ENCODE peak calls at places on chromosomes 7 and 10, in four cellular contexts. One of them, this sample, is unnamed.

GRCh38 chr10:127398140-127398966 is 150.8 kb upstream of the NPS start:
- DNase-seq in endothelial cell of umbilical vein: peak; percentile 3
- DNase-seq in IMR-90: peak; percentile 73
- DNase-seq in K562: no peak
- DNase-seq in this sample: no peak

GRCh38 chr10:32210306-32211045 is 136.5 kb downstream of the EPC1 start:
- DNase-seq in endothelial cell of umbilical vein: peak; percentile 69
- DNase-seq in IMR-90: peak; percentile 59
- DNase-seq in K562: peak; percentile 20
- DNase-seq in this sample: no peak

GRCh38 chr10:26721561-26721960 is 24.1 kb downstream of the PDSS1 start:
- DNase-seq in endothelial cell of umbilical vein: no peak
- DNase-seq in IMR-90: no peak
- DNase-seq in K562: no peak
- DNase-seq in this sample: no peak

GRCh38 chr7:55504093-55504859 is 68.0 kb downstream of the VOPP1 start:
- DNase-seq in endothelial cell of umbilical vein: no peak
- DNase-seq in IMR-90: peak; percentile 44
- DNase-seq in K562: no peak
- DNase-seq in this sample: peak; percentile 42

GRCh38 chr10:44993922-44994751 is 6.6 kb upstream of the ZNF22 start:
- DNase-seq in endothelial cell of umbilical vein: peak; percentile 49
- DNase-seq in IMR-90: peak; percentile 78
- DNase-seq in K562: no peak
- DNase-seq in this sample: no peak

GRCh38 chr7:132709971-132710567 is 133.8 kb upstream of the PLXNA4 start:
- DNase-seq in endothelial cell of umbilical vein: peak; percentile 59
- DNase-seq in IMR-90: peak; percentile 41
- DNase-seq in K562: peak; percentile 36
- DNase-seq in this sample: no peak

GRCh38 chr10:100368721-100369120 is 21.7 kb downstream of the SCD start:
- DNase-seq in endothelial cell of umbilical vein: no peak
- DNase-seq in IMR-90: no peak
- DNase-seq in K562: no peak
- DNase-seq in this sample: no peak

GRCh38 chr7:160958-161725 is 31.2 kb upstream of the FAM20C start:
- DNase-seq in endothelial cell of umbilical vein: no peak
- DNase-seq in IMR-90: no peak
- DNase-seq in K562: no peak
- DNase-seq in this sample: no peak

GRCh38 chr10:80357000-80357803 is 621 bp downstream of the DYDC2 start:
- DNase-seq in endothelial cell of umbilical vein: no peak
- DNase-seq in IMR-90: no peak
- DNase-seq in K562: no peak
- DNase-seq in this sample: no peak

GRCh38 chr7:17939670-17940301 is 508 bp downstream of the SNX13 start:
- DNase-seq in endothelial cell of umbilical vein: peak; percentile 73
- DNase-seq in IMR-90: peak; percentile 23
- DNase-seq in K562: peak; percentile 52
- DNase-seq in this sample: no peak
- H3K9me1 ChIP-seq in endothelial cell of umbilical vein: no peaks in the 10 kb centered on the region
- H3K9me1 ChIP-seq in IMR-90: no peaks in the 10 kb centered on the region
- H3K9me1 ChIP-seq in K562: no peaks in the 10 kb centered on the region
- H3K9me1 ChIP-seq in this sample: peaks cover 3% of the 10 kb centered on the region

DNA sequence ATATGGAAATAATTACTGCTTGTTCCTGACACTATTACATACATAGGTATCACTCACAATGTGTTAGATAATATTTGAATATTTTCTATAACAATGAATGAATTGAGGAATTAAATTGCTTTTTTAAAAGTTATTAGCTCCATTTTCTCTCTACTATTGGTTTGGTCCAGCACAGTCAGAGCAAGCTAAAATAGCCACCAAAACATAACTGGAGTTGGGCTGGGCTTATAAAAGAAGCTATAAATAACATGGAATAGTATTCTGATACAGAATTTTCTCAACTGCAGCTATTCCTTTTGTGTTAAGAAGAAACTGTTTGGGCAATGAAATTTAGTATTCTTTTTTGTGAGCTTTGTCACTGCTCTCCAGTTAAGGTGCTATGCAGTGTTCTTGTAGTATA is 142.6 kb upstream of the LRRN3 start:
- DNase-seq in endothelial cell of umbilical vein: no peak
- DNase-seq in IMR-90: no peak
- DNase-seq in K562: no peak
- DNase-seq in this sample: no peak
- H3K9me1 ChIP-seq in endothelial cell of umbilical vein: no peaks in the 10 kb centered on the region
- H3K9me1 ChIP-seq in IMR-90: no peaks in the 10 kb centered on the region
- H3K9me1 ChIP-seq in K562: no peaks in the 10 kb centered on the region
- H3K9me1 ChIP-seq in this sample: no peaks in the 10 kb centered on the region

GRCh38 chr10:14798631-14799030 is 23.9 kb upstream of the FAM107B start:
- DNase-seq in endothelial cell of umbilical vein: peak; percentile 92
- DNase-seq in IMR-90: no peak
- DNase-seq in K562: no peak
- DNase-seq in this sample: no peak
- H3K9me1 ChIP-seq in endothelial cell of umbilical vein: no peaks in the 10 kb centered on the region
- H3K9me1 ChIP-seq in IMR-90: no peaks in the 10 kb centered on the region
- H3K9me1 ChIP-seq in K562: no peaks in the 10 kb centered on the region
- H3K9me1 ChIP-seq in this sample: no peaks in the 10 kb centered on the region

DNA sequence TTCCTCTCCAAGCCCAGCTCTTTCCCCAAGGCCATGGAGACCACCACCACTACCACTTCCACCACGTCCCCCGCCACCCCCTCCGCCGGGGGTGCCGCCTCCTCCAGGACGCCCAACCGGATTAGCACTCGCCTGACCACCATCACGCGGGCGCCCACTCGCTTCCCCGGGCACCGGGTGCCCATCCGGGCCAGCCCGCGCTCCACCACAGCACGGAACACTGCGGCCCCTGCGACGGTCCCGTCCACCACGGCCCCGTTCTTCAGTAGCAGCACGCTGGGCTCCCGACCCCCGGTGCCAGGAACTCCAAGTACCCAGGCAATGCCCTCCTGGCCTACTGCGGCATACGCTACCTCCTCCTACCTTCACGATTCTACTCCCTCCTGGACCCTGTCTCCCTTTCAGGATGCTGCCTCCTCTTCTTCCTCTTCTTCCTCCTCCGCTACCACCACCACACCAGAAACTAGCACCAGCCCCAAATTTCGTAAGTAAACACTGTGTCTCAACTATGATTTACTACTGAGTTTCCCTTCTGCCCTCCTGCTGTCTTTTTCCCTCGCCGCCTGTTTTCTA is 772 bp downstream of the NRG3 start:
- DNase-seq in endothelial cell of umbilical vein: no peak
- DNase-seq in IMR-90: no peak
- DNase-seq in K562: no peak
- DNase-seq in this sample: no peak
- H3K9me1 ChIP-seq in endothelial cell of umbilical vein: no peaks in the 10 kb centered on the region
- H3K9me1 ChIP-seq in IMR-90: no peaks in the 10 kb centered on the region
- H3K9me1 ChIP-seq in K562: no peaks in the 10 kb centered on the region
- H3K9me1 ChIP-seq in this sample: no peaks in the 10 kb centered on the region

GRCh38 chr10:62048473-62048872 is 147.0 kb downstream of the ARID5B start:
- DNase-seq in endothelial cell of umbilical vein: peak; percentile 16
- DNase-seq in IMR-90: no peak
- DNase-seq in K562: no peak
- DNase-seq in this sample: no peak
- H3K9me1 ChIP-seq in endothelial cell of umbilical vein: no peaks in the 10 kb centered on the region
- H3K9me1 ChIP-seq in IMR-90: peaks cover 27% of the 10 kb centered on the region
- H3K9me1 ChIP-seq in K562: no peaks in the 10 kb centered on the region
- H3K9me1 ChIP-seq in this sample: no peaks in the 10 kb centered on the region

GRCh38 chr7:140696024-140696678 is 357 bp upstream of the NDUFB2 start:
- DNase-seq in endothelial cell of umbilical vein: no peak
- DNase-seq in IMR-90: peak; percentile 89
- DNase-seq in K562: peak; percentile 99
- DNase-seq in this sample: peak; percentile 38

GRCh38 chr7:140696679-140697446 is at the start of gene NDUFB2:
- DNase-seq in endothelial cell of umbilical vein: peak; percentile 92
- DNase-seq in IMR-90: peak; percentile 76
- DNase-seq in K562: peak; percentile 91
- DNase-seq in this sample: peak; percentile 17

GRCh38 chr7:140698477-140698876 is 2.0 kb downstream of the NDUFB2 start:
- DNase-seq in endothelial cell of umbilical vein: no peak
- DNase-seq in IMR-90: no peak
- DNase-seq in K562: no peak
- DNase-seq in this sample: no peak

GRCh38 chr7:140695381-140695780 is 1.1 kb upstream of the NDUFB2 start:
- DNase-seq in endothelial cell of umbilical vein: no peak
- DNase-seq in IMR-90: no peak
- DNase-seq in K562: no peak
- DNase-seq in this sample: no peak

GRCh38 chr7:140697447-140698143 is 1.1 kb downstream of the NDUFB2 start:
- DNase-seq in endothelial cell of umbilical vein: no peak
- DNase-seq in IMR-90: peak; percentile 64
- DNase-seq in K562: no peak
- DNase-seq in this sample: no peak
- H3K9me1 ChIP-seq in endothelial cell of umbilical vein: peaks cover 2% of the 10 kb centered on the region
- H3K9me1 ChIP-seq in IMR-90: peaks cover 6% of the 10 kb centered on the region
- H3K9me1 ChIP-seq in K562: peaks cover 3% of the 10 kb centered on the region
- H3K9me1 ChIP-seq in this sample: no peaks in the 10 kb centered on the region

GRCh38 chr10:28684157-28684985 is 7.0 kb downstream of the BAMBI start:
- DNase-seq in endothelial cell of umbilical vein: no peak
- DNase-seq in IMR-90: no peak
- DNase-seq in K562: no peak
- DNase-seq in this sample: no peak
- H3K9me1 ChIP-seq in endothelial cell of umbilical vein: no peaks in the 10 kb centered on the region
- H3K9me1 ChIP-seq in IMR-90: peaks cover 5% of the 10 kb centered on the region
- H3K9me1 ChIP-seq in K562: no peaks in the 10 kb centered on the region
- H3K9me1 ChIP-seq in this sample: no peaks in the 10 kb centered on the region

DNA sequence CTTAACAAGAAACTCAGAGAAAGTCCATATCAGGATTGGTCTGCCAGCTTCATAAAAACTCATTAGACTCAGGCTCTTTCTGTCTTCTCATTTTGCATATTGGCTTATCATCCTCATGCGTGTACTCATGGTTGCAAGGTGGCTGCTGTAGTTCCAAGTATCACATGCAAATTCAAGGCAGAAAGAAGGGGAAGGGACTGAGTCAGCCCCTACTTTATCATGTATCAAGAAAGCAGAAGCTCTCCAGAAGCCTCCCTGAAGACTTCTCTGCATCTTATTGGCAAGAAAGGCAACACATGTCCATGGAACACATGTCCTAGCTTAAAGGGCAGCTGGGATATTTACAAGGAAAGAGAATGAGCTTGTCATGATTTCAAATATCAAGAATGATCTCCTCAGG is 19.4 kb upstream of the EZH2 start:
- DNase-seq in endothelial cell of umbilical vein: no peak
- DNase-seq in IMR-90: no peak
- DNase-seq in K562: no peak
- DNase-seq in this sample: no peak
- H3K9me1 ChIP-seq in endothelial cell of umbilical vein: no peaks in the 10 kb centered on the region
- H3K9me1 ChIP-seq in IMR-90: no peaks in the 10 kb centered on the region
- H3K9me1 ChIP-seq in K562: no peaks in the 10 kb centered on the region
- H3K9me1 ChIP-seq in this sample: no peaks in the 10 kb centered on the region

GRCh38 chr10:25338271-25338670 is 163.5 kb downstream of the GPR158 start:
- DNase-seq in endothelial cell of umbilical vein: no peak
- DNase-seq in IMR-90: no peak
- DNase-seq in K562: no peak
- DNase-seq in this sample: no peak
- H3K9me1 ChIP-seq in endothelial cell of umbilical vein: no peaks in the 10 kb centered on the region
- H3K9me1 ChIP-seq in IMR-90: no peaks in the 10 kb centered on the region
- H3K9me1 ChIP-seq in K562: no peaks in the 10 kb centered on the region
- H3K9me1 ChIP-seq in this sample: no peaks in the 10 kb centered on the region

GRCh38 chr7:70602135-70602534 is 529.8 kb upstream of the GALNT17 start:
- DNase-seq in endothelial cell of umbilical vein: no peak
- DNase-seq in IMR-90: no peak
- DNase-seq in K562: no peak
- DNase-seq in this sample: no peak

GRCh38 chr7:70608229-70608628 is 523.7 kb upstream of the GALNT17 start:
- DNase-seq in endothelial cell of umbilical vein: no peak
- DNase-seq in IMR-90: no peak
- DNase-seq in K562: no peak
- DNase-seq in this sample: no peak

GRCh38 chr7:70612811-70613210 is 519.1 kb upstream of the GALNT17 start:
- DNase-seq in endothelial cell of umbilical vein: no peak
- DNase-seq in IMR-90: no peak
- DNase-seq in K562: no peak
- DNase-seq in this sample: no peak

GRCh38 chr7:70607281-70607680 is 524.7 kb upstream of the GALNT17 start:
- DNase-seq in endothelial cell of umbilical vein: no peak
- DNase-seq in IMR-90: no peak
- DNase-seq in K562: no peak
- DNase-seq in this sample: no peak
- H3K9me1 ChIP-seq in endothelial cell of umbilical vein: no peaks in the 10 kb centered on the region
- H3K9me1 ChIP-seq in IMR-90: no peaks in the 10 kb centered on the region
- H3K9me1 ChIP-seq in K562: no peaks in the 10 kb centered on the region
- H3K9me1 ChIP-seq in this sample: no peaks in the 10 kb centered on the region